ENCODE peak calls at places on chromosomes 2 and 18, in eight cellular contexts. One of them, this sample, is unnamed. For H3K36me3 and H3K27me3, the result is how much of the 10 kb centered on the place peaks cover.

GRCh38 chr2:144516417-144516980 is 3.4 kb downstream of the ZEB2 start:
- DNase-seq in HCT116: no peak
- DNase-seq in body of pancreas: no peak
- DNase-seq in HepG2: no peak
- DNase-seq in spleen: peak
- DNase-seq in esophagus squamous epithelium: no peak
- DNase-seq in neural progenitor cell: peak
- DNase-seq in heart left ventricle: no peak
- DNase-seq in this sample: no peak

GRCh38 chr18:26978812-26979341 is 113.4 kb upstream of the AQP4 start:
- DNase-seq in HCT116: no peak
- DNase-seq in body of pancreas: no peak
- DNase-seq in HepG2: no peak
- DNase-seq in spleen: no peak
- DNase-seq in esophagus squamous epithelium: no peak
- DNase-seq in neural progenitor cell: no peak
- DNase-seq in heart left ventricle: no peak
- DNase-seq in this sample: no peak

GRCh38 chr2:240348522-240348921 is 86.9 kb upstream of the GPC1 start:
- DNase-seq in HCT116: no peak
- DNase-seq in body of pancreas: no peak
- DNase-seq in HepG2: no peak
- DNase-seq in spleen: no peak
- DNase-seq in esophagus squamous epithelium: no peak
- DNase-seq in neural progenitor cell: no peak
- DNase-seq in heart left ventricle: no peak
- DNase-seq in this sample: no peak

GRCh38 chr2:138997849-138998517 is 217.8 kb upstream of the NXPH2 start:
- DNase-seq in HCT116: peak
- DNase-seq in body of pancreas: no peak
- DNase-seq in HepG2: no peak
- DNase-seq in spleen: no peak
- DNase-seq in esophagus squamous epithelium: no peak
- DNase-seq in neural progenitor cell: no peak
- DNase-seq in heart left ventricle: no peak
- DNase-seq in this sample: no peak

GRCh38 chr2:129909648-129910418 is 69.6 kb upstream of the RAB6C start:
- DNase-seq in HCT116: no peak
- DNase-seq in body of pancreas: no peak
- DNase-seq in HepG2: no peak
- DNase-seq in spleen: no peak
- DNase-seq in esophagus squamous epithelium: no peak
- DNase-seq in neural progenitor cell: no peak
- DNase-seq in heart left ventricle: no peak
- DNase-seq in this sample: no peak

GRCh38 chr2:60352491-60353405 is 200.7 kb downstream of the BCL11A start:
- DNase-seq in HCT116: no peak
- DNase-seq in body of pancreas: no peak
- DNase-seq in HepG2: no peak
- DNase-seq in spleen: peak
- DNase-seq in esophagus squamous epithelium: no peak
- DNase-seq in neural progenitor cell: no peak
- DNase-seq in heart left ventricle: no peak
- DNase-seq in this sample: no peak

GRCh38 chr2:30404354-30405265 is 42.4 kb upstream of the LCLAT1 start:
- DNase-seq in HCT116: no peak
- DNase-seq in body of pancreas: no peak
- DNase-seq in HepG2: no peak
- DNase-seq in spleen: no peak
- DNase-seq in esophagus squamous epithelium: no peak
- DNase-seq in neural progenitor cell: peak
- DNase-seq in heart left ventricle: no peak
- DNase-seq in this sample: peak

GRCh38 chr2:221572821-221573429 is 821 bp upstream of the EPHA4 start:
- DNase-seq in HCT116: no peak
- DNase-seq in body of pancreas: peak
- DNase-seq in HepG2: no peak
- DNase-seq in spleen: no peak
- DNase-seq in esophagus squamous epithelium: no peak
- DNase-seq in neural progenitor cell: peak
- DNase-seq in heart left ventricle: peak
- DNase-seq in this sample: peak

GRCh38 chr2:172772637-172773036 is 37.0 kb downstream of the RAPGEF4 start:
- DNase-seq in HCT116: no peak
- DNase-seq in body of pancreas: no peak
- DNase-seq in HepG2: no peak
- DNase-seq in spleen: no peak
- DNase-seq in esophagus squamous epithelium: no peak
- DNase-seq in neural progenitor cell: no peak
- DNase-seq in heart left ventricle: no peak
- DNase-seq in this sample: no peak

GRCh38 chr2:239400000-239400831 is 604 bp downstream of the HDAC4 start:
- DNase-seq in HCT116: no peak
- DNase-seq in body of pancreas: no peak
- DNase-seq in HepG2: peak
- DNase-seq in spleen: peak
- DNase-seq in esophagus squamous epithelium: no peak
- DNase-seq in neural progenitor cell: peak
- DNase-seq in heart left ventricle: no peak
- DNase-seq in this sample: no peak

GRCh38 chr2:74383254-74383653 is 3.1 kb upstream of the DCTN1 start:
- DNase-seq in HCT116: no peak
- DNase-seq in body of pancreas: no peak
- DNase-seq in HepG2: peak
- DNase-seq in spleen: no peak
- DNase-seq in esophagus squamous epithelium: no peak
- DNase-seq in neural progenitor cell: no peak
- DNase-seq in heart left ventricle: no peak
- DNase-seq in this sample: no peak

GRCh38 chr18:6219116-6219717 is 195.5 kb downstream of the L3MBTL4 start:
- DNase-seq in HCT116: no peak
- DNase-seq in body of pancreas: no peak
- DNase-seq in HepG2: peak
- DNase-seq in spleen: no peak
- DNase-seq in esophagus squamous epithelium: no peak
- DNase-seq in neural progenitor cell: peak
- DNase-seq in heart left ventricle: peak
- DNase-seq in this sample: no peak

DNA sequence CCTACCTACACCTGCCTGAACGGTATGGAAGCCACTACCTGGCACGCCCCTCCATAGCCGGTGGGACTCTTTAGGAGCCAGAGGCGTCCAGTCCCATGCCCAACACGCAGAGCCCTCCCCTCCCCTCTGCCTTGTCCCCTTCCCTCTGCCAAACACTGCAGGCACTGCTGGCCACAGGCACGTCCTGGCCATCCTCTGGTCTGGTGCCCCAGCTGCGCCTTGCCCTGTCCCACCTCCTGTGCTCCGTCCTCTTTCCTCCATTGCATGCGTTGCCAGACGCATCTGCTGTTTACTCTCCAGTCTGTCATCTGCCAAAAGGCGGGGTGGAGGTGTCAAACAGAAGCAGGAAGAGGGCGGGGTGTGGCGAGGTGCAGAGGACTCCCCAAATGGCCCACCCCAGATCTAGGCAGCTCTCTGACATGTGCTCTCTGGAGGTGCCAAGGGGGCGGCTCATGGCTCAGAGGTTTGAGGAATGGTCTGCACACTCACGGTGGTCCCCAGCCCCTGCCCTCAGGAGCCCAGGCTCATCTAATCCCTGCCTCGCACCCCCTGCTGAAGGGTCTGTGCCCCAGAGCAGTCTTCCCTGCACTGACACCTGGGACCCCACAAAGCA is 45.1 kb downstream of the HS6ST1 start:
- DNase-seq in HCT116: no peak
- DNase-seq in body of pancreas: peak
- DNase-seq in HepG2: no peak
- DNase-seq in spleen: peak
- DNase-seq in esophagus squamous epithelium: no peak
- DNase-seq in neural progenitor cell: no peak
- DNase-seq in heart left ventricle: no peak
- DNase-seq in this sample: no peak
- H3K36me3 ChIP-seq in HCT116: under half
- H3K36me3 ChIP-seq in body of pancreas: under half
- H3K36me3 ChIP-seq in HepG2: half or more
- H3K36me3 ChIP-seq in spleen: half or more
- H3K36me3 ChIP-seq in esophagus squamous epithelium: half or more
- H3K36me3 ChIP-seq in neural progenitor cell: under half
- H3K36me3 ChIP-seq in heart left ventricle: under half
- H3K36me3 ChIP-seq in this sample: under half

GRCh38 chr2:223597071-223597470 is 5.1 kb downstream of the SCG2 start:
- DNase-seq in HCT116: no peak
- DNase-seq in body of pancreas: no peak
- DNase-seq in HepG2: no peak
- DNase-seq in spleen: no peak
- DNase-seq in esophagus squamous epithelium: no peak
- DNase-seq in neural progenitor cell: no peak
- DNase-seq in heart left ventricle: no peak
- DNase-seq in this sample: no peak

GRCh38 chr2:223598994-223599645 is 3.0 kb downstream of the SCG2 start:
- DNase-seq in HCT116: no peak
- DNase-seq in body of pancreas: no peak
- DNase-seq in HepG2: no peak
- DNase-seq in spleen: no peak
- DNase-seq in esophagus squamous epithelium: no peak
- DNase-seq in neural progenitor cell: no peak
- DNase-seq in heart left ventricle: no peak
- DNase-seq in this sample: no peak

GRCh38 chr2:223600056-223600455 is 2.1 kb downstream of the SCG2 start:
- DNase-seq in HCT116: no peak
- DNase-seq in body of pancreas: no peak
- DNase-seq in HepG2: no peak
- DNase-seq in spleen: no peak
- DNase-seq in esophagus squamous epithelium: no peak
- DNase-seq in neural progenitor cell: no peak
- DNase-seq in heart left ventricle: no peak
- DNase-seq in this sample: no peak

GRCh38 chr2:223601932-223602676 is at the start of gene SCG2:
- DNase-seq in HCT116: peak
- DNase-seq in body of pancreas: peak
- DNase-seq in HepG2: peak
- DNase-seq in spleen: peak
- DNase-seq in esophagus squamous epithelium: no peak
- DNase-seq in neural progenitor cell: peak
- DNase-seq in heart left ventricle: peak
- DNase-seq in this sample: peak

GRCh38 chr2:223599646-223600009 is 2.5 kb downstream of the SCG2 start:
- DNase-seq in HCT116: no peak
- DNase-seq in body of pancreas: no peak
- DNase-seq in HepG2: no peak
- DNase-seq in spleen: no peak
- DNase-seq in esophagus squamous epithelium: no peak
- DNase-seq in neural progenitor cell: no peak
- DNase-seq in heart left ventricle: no peak
- DNase-seq in this sample: no peak
- H3K27me3 ChIP-seq in HCT116: under half
- H3K27me3 ChIP-seq in body of pancreas: under half
- H3K27me3 ChIP-seq in HepG2: under half
- H3K27me3 ChIP-seq in spleen: under half
- H3K27me3 ChIP-seq in esophagus squamous epithelium: under half
- H3K27me3 ChIP-seq in neural progenitor cell: under half
- H3K27me3 ChIP-seq in heart left ventricle: under half
- H3K27me3 ChIP-seq in this sample: under half

DNA sequence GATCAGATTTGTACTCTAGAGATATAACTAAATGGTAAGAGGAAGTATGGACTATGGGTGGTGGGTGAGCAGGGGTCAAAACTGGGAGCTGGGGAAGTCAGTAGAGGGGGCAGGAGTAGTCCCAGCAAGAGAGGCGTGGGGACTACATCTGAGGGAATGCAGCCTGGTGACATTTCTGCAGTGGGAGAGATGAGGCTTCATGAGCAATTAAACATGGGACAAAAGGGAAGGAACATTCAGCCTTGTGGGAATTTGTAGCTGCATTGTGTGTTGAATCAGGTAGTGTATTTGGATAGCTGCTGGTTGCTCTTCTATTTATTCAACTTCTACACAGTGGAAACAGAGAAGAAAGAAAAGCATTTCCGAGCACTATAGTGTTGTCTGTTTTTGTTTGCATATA is 3.6 kb downstream of the CNOT11 start:
- DNase-seq in HCT116: no peak
- DNase-seq in body of pancreas: no peak
- DNase-seq in HepG2: no peak
- DNase-seq in spleen: no peak
- DNase-seq in esophagus squamous epithelium: no peak
- DNase-seq in neural progenitor cell: no peak
- DNase-seq in heart left ventricle: no peak
- DNase-seq in this sample: no peak
- H3K27ac ChIP-seq in HCT116: no peak
- H3K27ac ChIP-seq in body of pancreas: no peak
- H3K27ac ChIP-seq in HepG2: peak
- H3K27ac ChIP-seq in spleen: peak
- H3K27ac ChIP-seq in esophagus squamous epithelium: peak
- H3K27ac ChIP-seq in neural progenitor cell: no peak
- H3K27ac ChIP-seq in heart left ventricle: no peak
- H3K27ac ChIP-seq in this sample: no peak

GRCh38 chr18:56207989-56208388 is 430.4 kb downstream of the TXNL1 start:
- DNase-seq in HCT116: no peak
- DNase-seq in body of pancreas: no peak
- DNase-seq in HepG2: no peak
- DNase-seq in spleen: no peak
- DNase-seq in esophagus squamous epithelium: no peak
- DNase-seq in neural progenitor cell: no peak
- DNase-seq in heart left ventricle: no peak
- DNase-seq in this sample: no peak
- H3K36me3 ChIP-seq in HCT116: under half
- H3K36me3 ChIP-seq in body of pancreas: under half
- H3K36me3 ChIP-seq in HepG2: under half
- H3K36me3 ChIP-seq in spleen: under half
- H3K36me3 ChIP-seq in esophagus squamous epithelium: under half
- H3K36me3 ChIP-seq in neural progenitor cell: under half
- H3K36me3 ChIP-seq in heart left ventricle: under half
- H3K36me3 ChIP-seq in this sample: under half

GRCh38 chr2:70887550-70888229 is 48.0 kb upstream of the ATP6V1B1 start:
- DNase-seq in HCT116: no peak
- DNase-seq in body of pancreas: peak
- DNase-seq in HepG2: no peak
- DNase-seq in spleen: no peak
- DNase-seq in esophagus squamous epithelium: no peak
- DNase-seq in neural progenitor cell: peak
- DNase-seq in heart left ventricle: peak
- DNase-seq in this sample: no peak
- H3K27me3 ChIP-seq in HCT116: under half
- H3K27me3 ChIP-seq in body of pancreas: under half
- H3K27me3 ChIP-seq in HepG2: under half
- H3K27me3 ChIP-seq in spleen: under half
- H3K27me3 ChIP-seq in esophagus squamous epithelium: under half
- H3K27me3 ChIP-seq in neural progenitor cell: half or more
- H3K27me3 ChIP-seq in heart left ventricle: half or more
- H3K27me3 ChIP-seq in this sample: under half

DNA sequence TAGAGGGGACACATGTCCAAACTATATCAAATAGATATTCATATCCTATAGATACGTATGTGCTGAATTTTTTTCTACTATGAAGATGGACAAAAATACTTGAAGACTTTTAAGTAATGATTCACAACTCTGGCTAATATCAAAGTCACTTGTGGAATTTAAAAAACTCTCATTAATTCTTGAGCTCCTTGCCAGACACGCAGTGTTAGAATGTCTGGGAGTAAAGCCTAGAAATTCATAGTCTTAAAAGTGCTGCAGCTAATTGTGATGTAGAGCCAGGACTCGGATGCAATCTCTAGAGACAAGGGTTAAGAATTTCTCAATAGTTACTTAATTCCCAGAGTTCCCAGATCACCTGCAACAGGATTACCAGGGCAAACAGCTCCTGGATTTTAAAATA is 107.4 kb downstream of the ARL6IP6 start:
- DNase-seq in HCT116: no peak
- DNase-seq in body of pancreas: no peak
- DNase-seq in HepG2: no peak
- DNase-seq in spleen: no peak
- DNase-seq in esophagus squamous epithelium: no peak
- DNase-seq in neural progenitor cell: no peak
- DNase-seq in heart left ventricle: no peak
- DNase-seq in this sample: no peak
- H3K27ac ChIP-seq in HCT116: no peak
- H3K27ac ChIP-seq in body of pancreas: no peak
- H3K27ac ChIP-seq in HepG2: no peak
- H3K27ac ChIP-seq in spleen: peak
- H3K27ac ChIP-seq in esophagus squamous epithelium: no peak
- H3K27ac ChIP-seq in neural progenitor cell: no peak
- H3K27ac ChIP-seq in heart left ventricle: no peak
- H3K27ac ChIP-seq in this sample: no peak